ENCODE peak calls at places on chromosome 6, in four cellular contexts. B is islet precursor cell, T is activated gamma-delta T cell treated with Interleukin-2 at 50 U/mL for 16 hours, R is WTC11. E is an unnamed sample.

GRCh38 chr6:42354707-42355106 is 97.0 kb downstream of the TRERF1 start:
- DNase-seq in B (no peak), T (no peak), R (no peak), E (no peak)

GRCh38 chr6:77178821-77179220 is 284.5 kb downstream of the HTR1B start:
- DNase-seq in R (no peak), B (no peak), T (no peak), E (no peak)

GRCh38 chr6:43096451-43097097 is 20.5 kb downstream of the PTK7 start:
- DNase-seq in T (no peak), R (peak; percentile 51), B (peak; percentile 97), E (peak; percentile 89)

GRCh38 chr6:169624785-169625184 is 77.0 kb downstream of the WDR27 start:
- DNase-seq in B (no peak), T (no peak), R (no peak), E (no peak)

GRCh38 chr6:43669922-43670622 is 17.5 kb downstream of the MRPS18A start:
- DNase-seq in T (no peak), B (peak; percentile 74), R (no peak), E (no peak)

GRCh38 chr6:42279144-42279781 is 61.6 kb upstream of the MRPS10 start:
- DNase-seq in B (no peak), T (peak; percentile 57), R (no peak), E (no peak)

GRCh38 chr6:130365166-130366010 is 429 bp upstream of the TMEM200A start:
- DNase-seq in R (peak; percentile 90), B (peak; percentile 91), T (peak; percentile 21), E (peak; percentile 60)

GRCh38 chr6:151763303-151763702 is 44.2 kb upstream of the ESR1 start:
- DNase-seq in B (no peak), R (no peak), T (no peak), E (peak; percentile 38)

GRCh38 chr6:43798688-43799444 is 28.9 kb downstream of the VEGFA start:
- DNase-seq in T (no peak), B (peak; percentile 99), R (no peak), E (no peak)

GRCh38 chr6:155895641-155896040 is 440.0 kb upstream of the NOX3 start:
- DNase-seq in T (no peak), R (no peak), B (no peak), E (no peak)

GRCh38 chr6:29568021-29568420 is 8.5 kb upstream of the UBD start:
- DNase-seq in T (no peak), R (no peak), B (no peak), E (no peak)

GRCh38 chr6:81752084-81752968 is at the start of gene TENT5A:
- DNase-seq in B (peak; percentile 97), T (peak; percentile 81), R (peak; percentile 93), E (peak; percentile 55)

GRCh38 chr6:3211681-3212080 is 15.8 kb downstream of the TUBB2B start:
- DNase-seq in T (no peak), R (no peak), B (no peak), E (no peak)

GRCh38 chr6:77466055-77467028 is 3.1 kb upstream of the HTR1B start:
- DNase-seq in R (peak; percentile 71), B (peak; percentile 78), T (no peak), E (peak; percentile 53)

GRCh38 chr6:108564178-108564577 is 3.5 kb downstream of the FOXO3 start:
- DNase-seq in R (no peak), T (no peak), B (no peak), E (peak; percentile 93)

GRCh38 chr6:119966484-119966883 is 616.9 kb upstream of the MAN1A1 start:
- DNase-seq in B (no peak), R (peak; percentile 86), T (no peak), E (no peak)

GRCh38 chr6:7262037-7262461 is 51.0 kb downstream of the SSR1 start:
- DNase-seq in T (no peak), B (peak; percentile 70), R (peak; percentile 86), E (no peak)

GRCh38 chr6:43250992-43251373 is 7.7 kb downstream of the TTBK1 start:
- DNase-seq in T (no peak), R (no peak), B (no peak), E (no peak)

GRCh38 chr6:145903356-145904102 is 60.6 kb downstream of the SHPRH start:
- DNase-seq in T (no peak), R (no peak), B (no peak), E (no peak)

GRCh38 chr6:3350252-3350826 is 91.6 kb downstream of the PSMG4 start:
- DNase-seq in R (no peak), T (no peak), B (no peak), E (no peak)

GRCh38 chr6:45132059-45132458 is 196.1 kb upstream of the RUNX2 start:
- DNase-seq in B (no peak), T (no peak), R (no peak), E (no peak)

GRCh38 chr6:79138146-79138545 is 60.1 kb upstream of the PHIP start:
- DNase-seq in B (no peak), T (no peak), R (no peak), E (no peak)

GRCh38 chr6:89045585-89045984 is 35.0 kb upstream of the PNRC1 start:
- DNase-seq in T (no peak), B (no peak), R (no peak), E (no peak)

GRCh38 chr6:19587238-19587942 is 249.8 kb upstream of the ID4 start:
- DNase-seq in B (no peak), T (no peak), R (no peak), E (no peak)

GRCh38 chr6:31882344-31882743 is 3.5 kb upstream of the SLC44A4 start:
- DNase-seq in B (no peak), R (no peak), T (no peak), E (no peak)

GRCh38 chr6:156795825-156796224 is 18.6 kb downstream of the ARID1B start:
- DNase-seq in T (no peak), R (no peak), B (no peak), E (no peak)

GRCh38 chr6:147787407-147787806 is 278.9 kb downstream of the SAMD5 start:
- DNase-seq in T (no peak), B (no peak), R (no peak), E (no peak)

GRCh38 chr6:5950448-5950847 is 56.3 kb downstream of the NRN1 start:
- DNase-seq in R (peak; percentile 66), B (peak; percentile 78), T (no peak), E (no peak)

E was measured in astrocyte of the cerebellum.